ENCODE peak calls at places on chromosomes 4 and X, in ten cellular contexts. V is brain microvascular endothelial cell, B is A549, R is left lung, I is coronary artery, U is cardiac muscle cell, W is spleen, O is PC-3, L is A673, S is foreskin keratinocyte. P is an unnamed sample.

GRCh38 chrX:72712094-72712755 is 1.9 kb downstream of the PHKA1 start:
- DNase-seq in V (peak; percentile 10), B (no peak), R (no peak), I (no peak), U (no peak), W (no peak), O (peak; percentile 47), L (no peak), S (no peak), P (no peak)

GRCh38 chr4:145170209-145170608 is 10.2 kb downstream of the OTUD4 start:
- DNase-seq in V (no peak), B (no peak), R (no peak), I (no peak), U (peak; percentile 23), W (no peak), O (no peak), L (no peak), S (no peak), P (no peak)

GRCh38 chr4:2962099-2962455 is 1.1 kb downstream of the NOP14 start:
- DNase-seq in V (no peak), B (no peak), R (no peak), I (no peak), U (no peak), W (peak; percentile 76), O (no peak), L (peak; percentile 58), S (no peak), P (no peak)

GRCh38 chrX:136650811-136651210 is 2.9 kb downstream of the CD40LG start:
- DNase-seq in V (no peak), B (no peak), R (no peak), I (no peak), U (no peak), W (no peak), O (no peak), L (no peak), S (no peak), P (no peak)

GRCh38 chr4:8820178-8821102 is 51.2 kb downstream of the HMX1 start:
- DNase-seq in V (no peak), B (no peak), R (peak; percentile 70), I (peak; percentile 62), U (no peak), W (peak; percentile 66), O (no peak), L (no peak), S (no peak), P (no peak)

GRCh38 chr4:36374836-36375511 is 93.6 kb downstream of the DTHD1 start:
- DNase-seq in V (no peak), B (no peak), R (peak; percentile 71), I (no peak), U (no peak), W (peak; percentile 68), O (no peak), L (no peak), S (no peak), P (no peak)

GRCh38 chr4:122086338-122086737 is 65.8 kb upstream of the BLTP1 start:
- DNase-seq in V (no peak), B (no peak), R (no peak), I (no peak), U (peak; percentile 62), W (no peak), O (no peak), L (no peak), S (no peak), P (no peak)

GRCh38 chr4:188246488-188246887 is 107.2 kb downstream of the TRIML1 start:
- DNase-seq in V (no peak), B (no peak), R (no peak), I (no peak), U (no peak), W (no peak), O (peak; percentile 21), L (peak; percentile 62), S (no peak), P (peak; percentile 13)

GRCh38 chrX:1646009-1646408 is 31.1 kb downstream of the ASMT start:
- DNase-seq in V (no peak), B (no peak), R (no peak), I (no peak), U (no peak), W (no peak), O (no peak), L (no peak), S (no peak), P (no peak)

DNA sequence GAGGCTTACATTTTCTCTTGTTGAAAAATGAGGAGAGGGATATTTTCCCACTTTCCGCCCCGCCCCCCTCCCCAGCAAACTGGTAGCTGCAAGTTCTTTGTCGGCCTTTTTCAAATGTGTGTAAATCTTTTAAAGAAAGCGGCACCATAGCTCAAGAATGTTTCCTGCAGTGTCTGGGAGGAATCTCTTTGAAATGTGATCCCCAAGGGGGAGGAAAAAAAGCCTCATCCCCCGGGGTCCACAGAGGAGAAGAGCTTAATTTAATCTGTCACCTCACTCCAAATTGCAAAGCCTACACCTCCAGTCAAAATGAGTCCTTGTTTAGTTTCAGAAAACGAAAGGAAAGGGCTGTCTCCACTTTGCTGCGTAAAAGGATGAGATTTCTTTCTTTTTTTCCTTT is 34.8 kb downstream of the ASMT start:
- DNase-seq in V (no peak), B (no peak), R (no peak), I (no peak), U (no peak), W (no peak), O (no peak), L (peak; percentile 41), S (no peak), P (no peak)
- H3K27ac ChIP-seq in V (no peak overlapping the region), B (no peak overlapping the region), R (no peak overlapping the region), I (no peak overlapping the region), U (no peak overlapping the region), W (no peak overlapping the region), O (no peak overlapping the region), L (no peak overlapping the region), S (no peak overlapping the region), P (no peak overlapping the region)

GRCh38 chr4:19728773-19729172 is 522.9 kb upstream of the SLIT2 start:
- DNase-seq in V (peak; percentile 26), B (no peak), R (no peak), I (no peak), U (no peak), W (no peak), O (no peak), L (no peak), S (no peak), P (no peak)

GRCh38 chr4:19722404-19722803 is 529.3 kb upstream of the SLIT2 start:
- DNase-seq in V (no peak), B (no peak), R (no peak), I (no peak), U (no peak), W (no peak), O (no peak), L (no peak), S (no peak), P (no peak)

GRCh38 chr4:19725130-19725529 is 526.6 kb upstream of the SLIT2 start:
- DNase-seq in V (no peak), B (no peak), R (no peak), I (no peak), U (no peak), W (no peak), O (no peak), L (no peak), S (no peak), P (no peak)

GRCh38 chr4:19729873-19730735 is 521.6 kb upstream of the SLIT2 start:
- DNase-seq in V (peak; percentile 82), B (no peak), R (no peak), I (no peak), U (no peak), W (no peak), O (no peak), L (peak; percentile 24), S (no peak), P (no peak)

GRCh38 chr4:19727141-19727540 is 524.6 kb upstream of the SLIT2 start:
- DNase-seq in V (no peak), B (no peak), R (no peak), I (no peak), U (no peak), W (no peak), O (no peak), L (no peak), S (no peak), P (no peak)
- TF ChIP-seq CTCF in V (no peak), B (no peak), R (no peak), I (no peak), U (no peak), W (no peak), O (no peak), L (no peak), S (no peak), P (no peak)

DNA sequence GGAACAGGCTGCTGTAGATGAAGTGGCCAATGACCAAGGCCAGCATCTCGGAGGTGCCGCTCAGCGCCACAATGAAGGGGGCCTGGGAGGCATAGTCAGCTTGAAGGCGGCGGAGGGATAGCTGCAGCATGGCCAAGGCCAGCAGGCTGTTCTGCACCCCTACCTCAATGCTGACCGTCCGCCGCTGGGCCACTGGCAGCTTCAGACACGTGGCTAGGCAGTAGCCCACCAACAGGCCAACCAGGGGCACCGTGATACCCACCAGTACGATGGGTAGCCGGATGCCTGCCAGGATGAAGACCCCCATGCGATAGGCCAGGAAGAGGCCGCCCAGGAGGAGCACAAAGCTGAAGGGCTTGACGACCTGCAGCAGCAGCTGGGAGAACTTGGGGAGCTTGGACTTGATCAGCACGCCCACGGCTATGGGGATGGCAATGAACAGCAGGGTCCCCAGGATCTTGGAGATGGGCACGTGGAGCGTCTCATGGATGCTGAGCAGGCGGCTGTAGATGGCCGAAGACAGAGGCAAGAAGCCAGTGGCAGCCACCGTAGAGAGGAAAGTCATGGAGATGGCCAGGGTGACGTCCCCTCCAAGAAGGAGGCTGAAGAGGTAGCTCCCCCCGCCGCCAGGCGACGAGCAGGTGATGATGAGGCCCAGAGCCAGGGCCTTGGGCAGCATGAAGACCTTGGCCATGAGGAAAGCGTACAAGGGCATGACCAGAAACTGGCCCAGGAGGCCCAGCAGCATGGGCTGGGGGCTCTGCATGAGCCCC is 1.3 kb upstream of the UBL4A start:
- DNase-seq in V (no peak), B (no peak), R (no peak), I (no peak), U (no peak), W (peak; percentile 79), O (no peak), L (no peak), S (no peak), P (no peak)
- H3K27ac ChIP-seq in V (no peak overlapping the region), B (no peak overlapping the region), R (no peak overlapping the region), I (peak overlapping the region; percentile 90), U (no peak overlapping the region), W (peak overlapping the region; percentile 90), O (no peak overlapping the region), L (no peak overlapping the region), S (no peak overlapping the region), P (peak overlapping the region; percentile 84)

GRCh38 chr4:42399393-42399792 is 2.1 kb downstream of the SHISA3 start:
- DNase-seq in V (no peak), B (no peak), R (no peak), I (no peak), U (no peak), W (no peak), O (peak; percentile 2), L (no peak), S (no peak), P (no peak)

GRCh38 chr4:42397256-42397634 is at the start of gene SHISA3:
- DNase-seq in V (no peak), B (peak; percentile 4), R (peak; percentile 76), I (no peak), U (peak; percentile 50), W (no peak), O (peak; percentile 53), L (peak; percentile 18), S (no peak), P (no peak)

GRCh38 chr4:42397635-42398447 is 553 bp downstream of the SHISA3 start:
- DNase-seq in V (no peak), B (no peak), R (peak; percentile 80), I (no peak), U (peak; percentile 43), W (peak; percentile 77), O (peak; percentile 21), L (peak; percentile 32), S (no peak), P (no peak)

GRCh38 chr4:42396361-42397255 is 680 bp upstream of the SHISA3 start:
- DNase-seq in V (no peak), B (no peak), R (no peak), I (no peak), U (no peak), W (no peak), O (peak; percentile 25), L (no peak), S (no peak), P (no peak)

GRCh38 chr4:42398448-42399355 is 1.4 kb downstream of the SHISA3 start:
- DNase-seq in V (no peak), B (no peak), R (no peak), I (no peak), U (peak; percentile 49), W (no peak), O (peak; percentile 9), L (peak; percentile 25), S (no peak), P (no peak)
- TF ChIP-seq CTCF in V (peak; percentile 17), B (no peak), R (no peak), I (no peak), U (no peak), W (no peak), O (no peak), L (peak; percentile 11), S (no peak), P (no peak)

P was measured in RWPE1.